ENCODE peak calls at places on chromosome 19, in nine cellular contexts. B, C, D, M, X, A, U, P and E are unnamed samples.

GRCh38 chr19:41860419-41861097 is 503 bp downstream of the RPS19 start:
- DNase-seq in D (no peak), C (no peak), A (peak; percentile 73), M (no peak), X (no peak), U (no peak), B (no peak), P (no peak), E (no peak)

GRCh38 chr19:19711306-19711933 is 21.5 kb downstream of the ZNF14 start:
- DNase-seq in B (no peak), D (no peak), P (no peak), M (no peak), C (no peak), U (no peak), X (no peak), A (no peak), E (no peak)

GRCh38 chr19:36665832-36666231 is 805 bp downstream of the ZNF461 start:
- DNase-seq in D (no peak), A (no peak), C (no peak), P (no peak), X (no peak), B (no peak), U (no peak), M (no peak), E (no peak)

GRCh38 chr19:35509018-35509652 is 4.3 kb downstream of the DMKN start:
- DNase-seq in D (no peak), A (no peak), B (peak; percentile 68), C (no peak), M (peak; percentile 37), P (no peak), X (peak; percentile 89), U (no peak), E (peak; percentile 25)

GRCh38 chr19:5822181-5822844 is 17.2 kb downstream of the FUT6 start:
- DNase-seq in C (no peak), D (no peak), B (no peak), M (no peak), U (no peak), A (no peak), X (no peak), P (no peak), E (no peak)

GRCh38 chr19:19162495-19162894 is 7.6 kb downstream of the MEF2B start:
- DNase-seq in P (no peak), U (no peak), X (no peak), M (no peak), D (no peak), A (no peak), B (no peak), C (no peak), E (no peak)

GRCh38 chr19:35524181-35524838 is 3.8 kb downstream of the SBSN start:
- DNase-seq in A (no peak), C (no peak), X (no peak), B (no peak), M (peak; percentile 41), P (no peak), U (no peak), D (no peak), E (no peak)

GRCh38 chr19:1590641-1591397 is 1.8 kb downstream of the MBD3 start:
- DNase-seq in A (no peak), C (no peak), M (no peak), B (peak; percentile 63), D (peak; percentile 68), P (no peak), X (peak; percentile 46), U (no peak), E (no peak)

GRCh38 chr19:41882568-41883462 is at the start of gene ARHGEF1:
- DNase-seq in B (peak; percentile 60), X (peak; percentile 44), A (peak; percentile 76), C (peak; percentile 23), M (peak; percentile 63), P (peak; percentile 35), U (no peak), D (no peak), E (no peak)

DNA sequence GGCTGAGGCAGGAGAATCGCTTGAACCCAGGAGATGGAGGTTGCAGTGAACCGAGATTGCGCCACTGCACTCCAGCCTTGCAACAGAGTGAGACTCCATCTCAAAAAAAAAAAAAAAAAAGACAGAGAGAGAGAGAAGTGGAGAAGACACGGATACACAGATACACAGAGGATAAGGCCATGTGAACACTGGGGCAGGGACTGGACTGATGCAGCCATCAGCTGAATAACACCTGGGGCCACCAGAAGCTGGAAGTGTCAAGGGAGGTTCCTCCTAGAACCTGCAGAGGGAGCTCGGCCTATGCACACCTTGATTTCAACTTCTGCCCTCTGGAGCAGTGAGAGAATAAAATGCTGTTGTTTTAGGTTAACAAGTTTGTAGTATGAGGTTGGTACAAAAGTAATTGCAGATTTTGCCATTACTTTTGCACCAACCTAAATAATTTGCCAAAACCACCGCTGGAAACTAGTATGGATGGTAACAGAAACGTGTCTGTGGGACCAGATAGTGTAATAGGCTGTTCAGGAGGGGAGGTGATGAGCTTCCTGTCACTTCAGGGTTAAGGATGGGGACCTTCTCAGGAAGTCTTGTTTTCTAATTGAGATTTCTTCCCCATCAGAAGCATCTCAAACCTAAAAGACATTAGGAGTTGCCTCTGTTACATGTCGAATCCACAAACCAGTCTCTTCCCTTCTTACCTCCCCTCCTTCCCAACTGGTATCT is 36.4 kb upstream of the IGSF23 start:
- DNase-seq in A (no peak), P (no peak), U (peak; percentile 20), M (no peak), X (peak; percentile 77), B (peak; percentile 54), D (peak; percentile 43), C (no peak), E (no peak)
- TF ChIP-seq CTCF in A (no peak), P (no peak), U (peak; percentile 43), M (peak; percentile 20), X (peak; percentile 93), B (peak; percentile 47), D (peak; percentile 77), C (peak; percentile 7), E (peak; percentile 76)

DNA sequence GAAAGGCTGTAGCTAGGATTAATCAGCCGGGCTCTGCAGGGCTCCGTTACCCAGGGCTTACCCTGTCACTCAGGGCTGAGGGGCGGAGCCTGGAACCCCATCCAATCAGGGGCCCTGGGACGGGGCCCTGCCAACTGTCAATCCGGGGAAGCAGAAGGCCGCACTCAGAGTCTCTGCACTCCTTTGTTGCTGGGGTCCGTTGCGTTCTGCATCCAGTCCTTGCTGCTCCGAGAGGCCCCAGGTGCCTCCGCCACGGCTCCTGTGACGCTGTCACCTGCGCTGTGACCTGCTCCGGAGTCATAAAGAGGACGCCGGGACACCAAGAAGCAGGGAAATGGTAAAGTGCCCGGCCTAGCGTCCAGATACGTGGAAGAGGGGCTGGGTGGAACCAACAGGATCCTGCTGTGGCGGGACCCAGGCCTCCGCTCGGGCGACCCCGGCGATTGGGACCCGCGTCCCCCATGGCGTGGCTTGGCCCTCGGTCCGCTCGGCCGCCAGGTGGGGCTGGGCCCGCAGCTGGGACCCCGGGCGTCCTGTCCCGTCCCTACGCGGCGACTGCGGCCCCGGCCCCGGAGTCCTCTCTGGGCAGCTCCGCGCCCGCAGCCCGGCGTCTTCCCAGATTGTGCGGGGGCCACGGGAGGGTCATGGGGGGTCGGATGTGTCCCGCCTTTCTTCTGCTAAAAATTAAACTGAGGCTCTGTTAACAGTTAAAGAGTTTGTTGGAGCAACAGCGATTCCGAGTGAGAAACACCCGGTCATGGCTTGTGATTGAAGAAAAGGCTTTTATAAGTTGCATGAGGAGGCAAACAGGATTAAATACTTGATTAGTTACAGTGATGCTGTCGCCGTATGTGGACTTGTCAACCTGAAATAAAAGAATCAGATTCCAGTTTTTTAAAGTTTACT is at the start of gene ZNF491:
- DNase-seq in D (peak; percentile 97), X (peak; percentile 92), P (peak; percentile 91), B (peak; percentile 97), C (peak; percentile 96), M (peak; percentile 92), U (peak; percentile 87), A (peak; percentile 95), E (peak; percentile 85)
- TF ChIP-seq CTCF in D (no peak), X (no peak), P (peak; percentile 23), B (peak; percentile 48), C (no peak), M (peak; percentile 30), U (peak; percentile 31), A (no peak), E (peak; percentile 65)

GRCh38 chr19:23851966-23852365 is 62.7 kb upstream of the ZNF726 start:
- DNase-seq in D (no peak), C (no peak), M (no peak), A (no peak), B (no peak), P (no peak), X (no peak), U (no peak), E (no peak)

GRCh38 chr19:23855676-23856075 is 59.0 kb upstream of the ZNF726 start:
- DNase-seq in U (no peak), D (peak; percentile 10), A (no peak), P (no peak), B (no peak), M (no peak), X (no peak), C (no peak), E (no peak)
- TF ChIP-seq CTCF in U (no peak), D (peak; percentile 36), A (no peak), P (no peak), B (no peak), M (no peak), X (no peak), C (no peak), E (no peak)

GRCh38 chr19:11102944-11103343 is 13.7 kb downstream of the LDLR start:
- DNase-seq in P (no peak), M (no peak), U (no peak), C (peak; percentile 14), A (no peak), D (no peak), X (no peak), B (no peak), E (no peak)

GRCh38 chr19:11111117-11111770 is 22.0 kb downstream of the LDLR start:
- DNase-seq in C (no peak), D (no peak), P (no peak), M (no peak), U (no peak), X (no peak), B (no peak), A (no peak), E (no peak)

GRCh38 chr19:11105014-11105636 is 15.9 kb downstream of the LDLR start:
- DNase-seq in U (no peak), M (no peak), D (no peak), P (no peak), C (no peak), A (no peak), B (no peak), X (no peak), E (no peak)

GRCh38 chr19:11111771-11112144 is 22.5 kb downstream of the LDLR start:
- DNase-seq in U (no peak), M (no peak), B (no peak), X (no peak), P (no peak), C (no peak), A (no peak), D (no peak), E (no peak)

GRCh38 chr19:11106477-11106876 is 17.2 kb downstream of the LDLR start:
- DNase-seq in P (no peak), C (no peak), A (peak; percentile 92), D (peak; percentile 68), M (no peak), U (no peak), B (no peak), X (no peak), E (no peak)
- TF ChIP-seq CTCF in P (no peak), C (no peak), A (no peak), D (peak; percentile 13), M (no peak), U (no peak), B (no peak), X (no peak), E (no peak)